ENCODE peak calls at places on chromosomes 4 and X, in five cellular contexts. One of them, this sample, is unnamed.

GRCh38 chr4:53943345-53944085 is 120.9 kb downstream of the CHIC2 start:
- DNase-seq in GM12865: no peak
- DNase-seq in stomach: no peak
- DNase-seq in bronchial epithelial cell: peak
- DNase-seq in adipocyte: peak
- DNase-seq in this sample: peak

GRCh38 chrX:71198066-71198465 is 25.0 kb upstream of the GJB1 start:
- DNase-seq in GM12865: peak
- DNase-seq in stomach: no peak
- DNase-seq in bronchial epithelial cell: no peak
- DNase-seq in adipocyte: no peak
- DNase-seq in this sample: no peak

GRCh38 chr4:136558940-136559494 is 973.3 kb downstream of the PCDH18 start:
- DNase-seq in GM12865: no peak
- DNase-seq in stomach: no peak
- DNase-seq in bronchial epithelial cell: no peak
- DNase-seq in adipocyte: no peak
- DNase-seq in this sample: no peak

GRCh38 chrX:51614353-51614752 is 4.4 kb downstream of the CENPVL3 start:
- DNase-seq in GM12865: peak
- DNase-seq in stomach: no peak
- DNase-seq in bronchial epithelial cell: peak
- DNase-seq in adipocyte: peak
- DNase-seq in this sample: no peak

GRCh38 chrX:15146515-15146914 is 123.4 kb downstream of the ASB9 start:
- DNase-seq in GM12865: peak
- DNase-seq in stomach: peak
- DNase-seq in bronchial epithelial cell: no peak
- DNase-seq in adipocyte: peak
- DNase-seq in this sample: no peak

GRCh38 chr4:38015886-38016515 is 55.8 kb downstream of the PTTG2 start:
- DNase-seq in GM12865: no peak
- DNase-seq in stomach: no peak
- DNase-seq in bronchial epithelial cell: no peak
- DNase-seq in adipocyte: peak
- DNase-seq in this sample: no peak

GRCh38 chr4:1864076-1865008 is 6.9 kb upstream of the NSD2 start:
- DNase-seq in GM12865: no peak
- DNase-seq in stomach: no peak
- DNase-seq in bronchial epithelial cell: no peak
- DNase-seq in adipocyte: no peak
- DNase-seq in this sample: no peak

GRCh38 chrX:51837926-51838325 is 55.5 kb upstream of the MAGED1 start:
- DNase-seq in GM12865: no peak
- DNase-seq in stomach: peak
- DNase-seq in bronchial epithelial cell: no peak
- DNase-seq in adipocyte: peak
- DNase-seq in this sample: no peak

GRCh38 chrX:154890990-154891639 is 5.0 kb downstream of the F8A1 start:
- DNase-seq in GM12865: no peak
- DNase-seq in stomach: no peak
- DNase-seq in bronchial epithelial cell: no peak
- DNase-seq in adipocyte: no peak
- DNase-seq in this sample: peak

GRCh38 chrX:117973175-117974075 is 143.2 kb downstream of the KLHL13 start:
- DNase-seq in GM12865: no peak
- DNase-seq in stomach: no peak
- DNase-seq in bronchial epithelial cell: no peak
- DNase-seq in adipocyte: peak
- DNase-seq in this sample: no peak

GRCh38 chr4:85932371-85933305 is 427.2 kb downstream of the MAPK10 start:
- DNase-seq in GM12865: no peak
- DNase-seq in stomach: peak
- DNase-seq in bronchial epithelial cell: peak
- DNase-seq in adipocyte: peak
- DNase-seq in this sample: peak

GRCh38 chr4:34953145-34953799 is 1291.0 kb downstream of the ARAP2 start:
- DNase-seq in GM12865: peak
- DNase-seq in stomach: no peak
- DNase-seq in bronchial epithelial cell: no peak
- DNase-seq in adipocyte: no peak
- DNase-seq in this sample: no peak

GRCh38 chrX:30971761-30972603 is 82.9 kb upstream of the TAB3 start:
- DNase-seq in GM12865: peak
- DNase-seq in stomach: peak
- DNase-seq in bronchial epithelial cell: peak
- DNase-seq in adipocyte: peak
- DNase-seq in this sample: no peak

GRCh38 chr4:141046255-141046654 is 87.0 kb downstream of the RNF150 start:
- DNase-seq in GM12865: no peak
- DNase-seq in stomach: no peak
- DNase-seq in bronchial epithelial cell: peak
- DNase-seq in adipocyte: peak
- DNase-seq in this sample: peak

GRCh38 chr4:16016536-16016935 is 53.6 kb upstream of the FGFBP2 start:
- DNase-seq in GM12865: no peak
- DNase-seq in stomach: no peak
- DNase-seq in bronchial epithelial cell: no peak
- DNase-seq in adipocyte: no peak
- DNase-seq in this sample: no peak

GRCh38 chr4:138576684-138577083 is 334.5 kb upstream of the SLC7A11 start:
- DNase-seq in GM12865: peak
- DNase-seq in stomach: no peak
- DNase-seq in bronchial epithelial cell: peak
- DNase-seq in adipocyte: no peak
- DNase-seq in this sample: no peak

DNA sequence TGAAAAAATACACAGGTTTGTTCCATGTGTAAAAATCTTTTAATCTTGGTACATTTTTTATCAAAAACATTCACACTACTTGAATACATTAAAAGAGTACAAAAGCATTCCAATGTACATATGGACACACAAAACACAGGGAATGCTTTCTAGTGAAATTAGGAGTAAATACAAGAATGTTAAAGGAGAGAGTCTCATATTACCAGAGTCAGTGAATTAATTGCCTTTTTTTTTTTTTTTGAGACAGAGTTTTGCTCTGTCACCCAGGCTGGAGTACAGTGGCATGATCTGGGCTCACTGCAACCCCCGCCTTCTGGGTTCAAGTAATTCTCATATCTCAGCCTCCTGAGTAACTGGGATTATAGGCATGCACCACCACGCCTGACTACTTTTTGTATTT is 17.0 kb downstream of the XIAP start:
- DNase-seq in GM12865: no peak
- DNase-seq in stomach: no peak
- DNase-seq in bronchial epithelial cell: no peak
- DNase-seq in adipocyte: no peak
- DNase-seq in this sample: no peak
- H3K4me3 ChIP-seq in GM12865: no peak
- H3K4me3 ChIP-seq in stomach: no peak
- H3K4me3 ChIP-seq in bronchial epithelial cell: no peak
- H3K4me3 ChIP-seq in adipocyte: no peak
- H3K4me3 ChIP-seq in this sample: no peak

GRCh38 chrX:131741103-131741581 is 197.3 kb downstream of the OR13H1 start:
- DNase-seq in GM12865: no peak
- DNase-seq in stomach: peak
- DNase-seq in bronchial epithelial cell: no peak
- DNase-seq in adipocyte: peak
- DNase-seq in this sample: no peak
- H3K4me3 ChIP-seq in GM12865: no peak
- H3K4me3 ChIP-seq in stomach: no peak
- H3K4me3 ChIP-seq in bronchial epithelial cell: no peak
- H3K4me3 ChIP-seq in adipocyte: peak
- H3K4me3 ChIP-seq in this sample: no peak

DNA sequence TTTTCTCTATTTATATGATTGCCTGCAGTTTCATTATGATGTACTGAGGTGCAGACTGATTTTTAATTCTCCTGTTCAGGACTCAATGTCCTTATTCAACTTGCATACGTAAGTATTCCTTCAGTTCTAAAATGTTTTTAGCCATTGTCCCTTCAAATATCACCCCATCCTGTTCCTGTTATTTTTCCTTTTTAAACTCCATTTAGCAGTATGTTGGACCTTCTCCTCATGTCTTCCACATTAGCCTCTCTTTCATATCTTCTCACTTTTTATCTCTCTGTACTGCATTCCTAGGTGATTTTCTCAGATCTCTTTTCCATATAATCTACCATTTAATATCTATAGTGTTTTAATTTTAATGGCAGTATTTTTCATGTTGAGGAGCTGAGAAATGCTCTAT is 317.7 kb downstream of the NR3C2 start:
- DNase-seq in GM12865: no peak
- DNase-seq in stomach: no peak
- DNase-seq in bronchial epithelial cell: no peak
- DNase-seq in adipocyte: no peak
- DNase-seq in this sample: no peak
- H3K4me3 ChIP-seq in GM12865: no peak
- H3K4me3 ChIP-seq in stomach: no peak
- H3K4me3 ChIP-seq in bronchial epithelial cell: no peak
- H3K4me3 ChIP-seq in adipocyte: no peak
- H3K4me3 ChIP-seq in this sample: no peak

DNA sequence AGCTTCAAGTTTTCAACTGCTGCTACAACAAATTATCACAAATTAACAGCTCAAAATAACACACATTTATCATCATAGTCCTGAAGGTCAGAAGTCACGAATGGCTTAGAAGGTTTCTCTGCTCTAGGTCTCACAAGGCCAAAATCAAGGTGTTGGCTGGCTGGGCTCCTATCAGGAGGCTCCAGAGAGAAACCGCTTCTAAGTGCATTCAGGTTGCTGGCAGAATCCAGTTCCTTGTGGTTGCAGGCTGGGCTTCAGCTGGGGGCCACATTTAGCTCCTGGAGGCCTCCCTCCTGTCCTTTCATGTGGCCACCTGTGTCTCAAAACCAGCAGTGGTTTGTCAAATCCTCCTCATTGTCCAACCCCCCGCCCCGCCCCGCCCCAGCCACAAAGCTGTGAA is 15.4 kb downstream of the MRFAP1 start:
- DNase-seq in GM12865: no peak
- DNase-seq in stomach: no peak
- DNase-seq in bronchial epithelial cell: no peak
- DNase-seq in adipocyte: no peak
- DNase-seq in this sample: no peak
- H3K4me3 ChIP-seq in GM12865: no peak
- H3K4me3 ChIP-seq in stomach: no peak
- H3K4me3 ChIP-seq in bronchial epithelial cell: no peak
- H3K4me3 ChIP-seq in adipocyte: no peak
- H3K4me3 ChIP-seq in this sample: no peak

DNA sequence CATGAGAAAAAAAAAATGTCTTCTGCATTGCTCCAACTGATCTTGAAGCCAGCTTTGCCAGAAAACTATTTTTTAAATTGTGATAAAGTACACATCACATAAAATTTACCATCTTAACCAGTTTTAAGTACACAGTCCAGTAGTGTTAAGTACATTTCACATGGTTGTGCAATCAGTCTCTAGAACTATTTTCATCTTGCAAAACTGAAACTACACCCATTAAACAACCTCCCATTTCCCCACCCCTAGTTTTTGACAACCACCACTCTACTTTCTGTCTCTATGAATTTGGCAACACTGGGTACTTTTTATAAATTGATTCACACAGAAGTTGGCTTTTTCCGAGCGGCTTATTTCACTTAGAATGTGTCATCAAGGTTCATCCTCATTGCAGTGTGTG is 31.0 kb downstream of the TRPC5 start:
- DNase-seq in GM12865: no peak
- DNase-seq in stomach: no peak
- DNase-seq in bronchial epithelial cell: no peak
- DNase-seq in adipocyte: peak
- DNase-seq in this sample: no peak
- H3K4me3 ChIP-seq in GM12865: no peak
- H3K4me3 ChIP-seq in stomach: no peak
- H3K4me3 ChIP-seq in bronchial epithelial cell: no peak
- H3K4me3 ChIP-seq in adipocyte: no peak
- H3K4me3 ChIP-seq in this sample: no peak

DNA sequence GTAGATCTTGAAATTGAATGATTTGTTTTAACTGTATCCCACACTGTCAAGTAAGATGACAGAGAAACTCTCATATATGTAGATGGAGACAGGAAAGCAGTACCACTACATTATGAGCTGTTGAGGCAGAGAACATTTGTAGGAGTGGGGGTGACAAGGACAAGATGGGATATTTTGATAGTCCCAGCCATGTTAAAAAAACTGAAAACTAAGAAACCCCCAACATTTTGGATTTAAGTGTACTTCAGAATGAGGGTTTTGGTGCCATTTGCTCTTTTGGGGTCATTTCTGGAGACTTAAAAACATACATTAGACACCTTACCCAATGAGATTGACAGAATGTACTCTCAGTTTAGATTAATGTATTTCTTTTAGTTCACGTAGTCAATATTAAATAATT is 149.9 kb upstream of the SLC4A4 start:
- DNase-seq in GM12865: no peak
- DNase-seq in stomach: no peak
- DNase-seq in bronchial epithelial cell: no peak
- DNase-seq in adipocyte: no peak
- DNase-seq in this sample: no peak
- H3K4me3 ChIP-seq in GM12865: no peak
- H3K4me3 ChIP-seq in stomach: peak
- H3K4me3 ChIP-seq in bronchial epithelial cell: no peak
- H3K4me3 ChIP-seq in adipocyte: peak
- H3K4me3 ChIP-seq in this sample: no peak

DNA sequence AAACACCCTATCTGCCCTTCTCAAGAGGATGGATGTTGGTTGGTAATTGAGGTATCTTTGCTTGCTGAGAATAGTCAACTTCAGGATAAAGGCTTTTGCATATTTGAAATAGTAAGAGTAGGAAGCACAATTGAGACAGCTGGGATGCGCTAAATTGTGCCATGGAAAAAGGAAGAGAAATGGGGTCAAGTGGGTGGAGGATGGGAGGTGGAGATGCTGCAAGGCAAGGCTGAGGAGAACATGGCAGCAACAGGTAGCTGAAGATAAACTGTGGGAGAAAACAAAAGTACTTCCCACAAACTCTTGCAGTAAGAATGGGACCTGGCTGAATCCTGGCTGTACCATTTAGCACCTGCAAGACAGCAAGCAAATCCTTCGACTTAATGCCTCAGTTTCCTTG is 13.9 kb upstream of the CDS1 start:
- DNase-seq in GM12865: no peak
- DNase-seq in stomach: no peak
- DNase-seq in bronchial epithelial cell: no peak
- DNase-seq in adipocyte: no peak
- DNase-seq in this sample: no peak
- H3K4me3 ChIP-seq in GM12865: no peak
- H3K4me3 ChIP-seq in stomach: no peak
- H3K4me3 ChIP-seq in bronchial epithelial cell: no peak
- H3K4me3 ChIP-seq in adipocyte: no peak
- H3K4me3 ChIP-seq in this sample: no peak